ENCODE peak calls at places on chromosome 7, in nine cellular contexts. B is type B pancreatic cell, V is adrenal gland, U is fibroblast of lung, J is HCT116, A is psoas muscle, R is sigmoid colon, C is vagina, S is astrocyte of the spinal cord. N is an unnamed sample.

GRCh38 chr7:42014625-42015412 is 222.2 kb downstream of the GLI3 start:
- DNase-seq in B (no peak), V (no peak), U (peak; percentile 68), J (peak; percentile 44), A (no peak), R (no peak), C (no peak), S (peak; percentile 48), N (peak; percentile 60)

GRCh38 chr7:1745018-1745532 is 75.0 kb downstream of the ELFN1 start:
- DNase-seq in B (no peak), V (no peak), U (no peak), J (no peak), A (no peak), R (no peak), C (no peak), S (no peak), N (no peak)

GRCh38 chr7:55096318-55096717 is 77.5 kb downstream of the EGFR start:
- DNase-seq in B (no peak), V (no peak), U (no peak), J (no peak), A (no peak), R (no peak), C (no peak), S (no peak), N (no peak)

GRCh38 chr7:25519962-25520562 is 291.8 kb upstream of the NPVF start:
- DNase-seq in B (no peak), V (no peak), U (no peak), J (no peak), A (no peak), R (no peak), C (no peak), S (no peak), N (no peak)

GRCh38 chr7:27095897-27096755 is at the start of gene HOXA1:
- DNase-seq in B (peak; percentile 96), V (peak; percentile 83), U (peak; percentile 95), J (peak; percentile 80), A (peak; percentile 89), R (peak; percentile 93), C (no peak), S (peak; percentile 96), N (peak; percentile 62)

GRCh38 chr7:96962221-96962620 is 43.1 kb upstream of the DLX6 start:
- DNase-seq in B (no peak), V (no peak), U (no peak), J (no peak), A (peak; percentile 38), R (no peak), C (no peak), S (peak; percentile 70), N (no peak)

GRCh38 chr7:117119192-117119924 is 166.1 kb downstream of the ST7 start:
- DNase-seq in B (no peak), V (peak; percentile 84), U (peak; percentile 82), J (peak; percentile 62), A (peak; percentile 86), R (peak; percentile 87), C (no peak), S (peak; percentile 79), N (peak; percentile 87)

GRCh38 chr7:66921396-66921917 is 432 bp downstream of the TMEM248 start:
- DNase-seq in B (no peak), V (peak; percentile 55), U (peak; percentile 51), J (no peak), A (peak; percentile 61), R (peak; percentile 70), C (no peak), S (peak; percentile 49), N (peak; percentile 19)

GRCh38 chr7:43071604-43072003 is 40.8 kb upstream of the HECW1 start:
- DNase-seq in B (no peak), V (no peak), U (peak; percentile 15), J (peak; percentile 12), A (no peak), R (no peak), C (no peak), S (no peak), N (peak; percentile 49)

GRCh38 chr7:155340071-155340531 is 42.4 kb downstream of the INSIG1 start:
- DNase-seq in B (peak; percentile 61), V (no peak), U (no peak), J (no peak), A (no peak), R (peak; percentile 53), C (no peak), S (no peak), N (no peak)

GRCh38 chr7:47908726-47909125 is 39.5 kb downstream of the PKD1L1 start:
- DNase-seq in B (no peak), V (no peak), U (no peak), J (no peak), A (no peak), R (no peak), C (no peak), S (no peak), N (no peak)

GRCh38 chr7:68573271-68574000 is 1024.8 kb upstream of the AUTS2 start:
- DNase-seq in B (no peak), V (no peak), U (no peak), J (no peak), A (no peak), R (no peak), C (no peak), S (no peak), N (no peak)

GRCh38 chr7:30617359-30617758 is 22.7 kb downstream of the GARS1 start:
- DNase-seq in B (no peak), V (no peak), U (no peak), J (no peak), A (no peak), R (no peak), C (no peak), S (no peak), N (no peak)

GRCh38 chr7:25722856-25723255 is 429.1 kb upstream of the NFE2L3 start:
- DNase-seq in B (no peak), V (no peak), U (no peak), J (no peak), A (no peak), R (no peak), C (no peak), S (no peak), N (no peak)

GRCh38 chr7:47709051-47709450 is 127.1 kb upstream of the TNS3 start:
- DNase-seq in B (no peak), V (no peak), U (no peak), J (no peak), A (no peak), R (no peak), C (no peak), S (no peak), N (no peak)

DNA sequence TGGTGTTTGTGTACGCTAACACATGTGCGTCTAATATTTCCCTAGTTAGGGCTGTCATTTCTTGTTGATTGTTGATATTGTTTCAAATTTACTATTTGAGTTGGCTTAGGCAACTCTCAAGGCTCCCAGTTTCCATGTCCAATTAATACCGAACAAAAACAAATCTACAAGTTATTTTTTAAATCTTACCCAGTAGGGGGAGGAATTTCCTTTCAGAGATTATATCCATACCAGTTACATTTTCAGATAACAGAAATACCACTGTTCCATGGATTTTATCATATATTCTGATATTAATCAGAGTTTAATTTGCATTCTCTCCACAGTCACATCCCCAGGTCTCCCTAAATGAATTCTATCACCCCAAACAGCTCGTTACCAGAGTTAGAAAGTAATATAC is 7.2 kb upstream of the AKR1B10 start:
- DNase-seq in B (no peak), V (no peak), U (peak; percentile 44), J (no peak), A (no peak), R (no peak), C (no peak), S (no peak), N (no peak)
- TF ChIP-seq CTCF in B (no peak), V (peak; percentile 35), U (no peak), J (peak; percentile 35), A (peak; percentile 30), R (peak; percentile 15), C (no peak), S (no peak), N (peak; percentile 22)

DNA sequence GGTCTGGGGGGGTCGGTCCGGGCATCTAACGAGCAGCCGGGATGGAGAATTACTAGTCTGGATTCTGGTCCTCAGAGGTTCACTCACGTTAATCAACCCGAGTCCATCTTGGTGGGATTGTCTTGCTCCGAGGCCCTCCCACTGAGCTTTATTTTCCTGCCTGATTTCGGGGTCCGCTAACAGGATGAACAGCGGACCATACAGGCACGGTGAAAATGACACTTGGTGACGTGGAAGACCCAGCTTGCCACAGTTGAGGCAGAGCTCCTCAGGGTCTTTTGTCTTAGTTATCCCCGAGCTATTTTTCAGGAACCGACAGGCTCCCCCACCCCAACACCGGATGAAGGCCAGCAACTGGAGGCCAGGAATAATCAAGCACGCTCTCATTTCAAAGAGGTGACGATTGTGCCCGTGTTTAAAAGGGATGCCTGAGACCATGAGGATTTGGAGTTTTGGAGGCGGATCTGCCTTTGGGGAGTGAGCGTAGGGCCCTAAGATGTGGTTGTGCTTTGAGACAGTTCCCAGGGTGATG is 517 bp upstream of the LRRD1 start:
- DNase-seq in B (no peak), V (peak; percentile 20), U (no peak), J (no peak), A (no peak), R (no peak), C (no peak), S (no peak), N (no peak)
- TF ChIP-seq CTCF in B (no peak), V (no peak), U (no peak), J (no peak), A (no peak), R (no peak), C (no peak), S (no peak), N (no peak)

DNA sequence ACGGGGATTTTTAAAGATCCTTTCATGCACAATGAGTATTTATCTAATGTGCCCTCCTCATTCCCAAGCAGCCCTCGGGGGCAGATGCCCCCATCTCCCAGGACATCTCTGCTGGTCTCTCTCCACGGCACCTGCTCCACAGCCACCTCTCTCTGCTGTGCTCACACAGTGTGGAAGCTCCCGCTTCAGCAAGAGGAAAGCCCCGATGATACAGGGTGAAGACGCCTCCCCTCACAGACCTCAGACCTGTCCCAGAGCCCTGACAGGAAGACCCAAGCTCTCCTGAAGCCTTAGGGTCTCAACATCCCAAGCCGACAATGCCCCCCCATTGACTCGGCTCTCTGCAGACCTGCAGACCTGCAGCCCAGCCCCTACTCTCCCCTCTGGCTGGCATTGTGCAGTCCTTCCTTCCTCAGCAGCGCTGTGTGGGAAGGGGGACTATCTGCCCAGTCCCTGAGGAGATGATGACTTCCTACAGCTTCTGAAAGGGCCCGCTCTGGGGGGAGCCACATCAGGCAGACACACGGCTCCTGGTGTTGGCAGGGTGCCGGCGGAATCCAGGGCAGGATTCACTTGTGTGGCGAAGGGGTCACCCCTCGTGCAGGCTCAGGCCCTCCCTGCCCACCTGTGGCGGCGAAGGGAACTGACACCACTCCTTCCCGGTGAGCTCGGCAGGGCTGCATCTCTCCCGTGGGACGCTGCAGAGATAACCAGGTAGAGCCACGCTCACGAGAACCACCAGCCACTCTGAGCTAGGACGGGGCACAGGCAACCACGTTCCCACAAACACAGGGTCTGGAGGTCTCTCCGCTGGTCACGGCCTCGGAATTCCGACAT is 61.8 kb downstream of the PTPRN2 start:
- DNase-seq in B (no peak), V (no peak), U (no peak), J (no peak), A (peak; percentile 42), R (no peak), C (no peak), S (no peak), N (no peak)
- TF ChIP-seq CTCF in B (no peak), V (no peak), U (no peak), J (no peak), A (no peak), R (no peak), C (no peak), S (no peak), N (no peak)

DNA sequence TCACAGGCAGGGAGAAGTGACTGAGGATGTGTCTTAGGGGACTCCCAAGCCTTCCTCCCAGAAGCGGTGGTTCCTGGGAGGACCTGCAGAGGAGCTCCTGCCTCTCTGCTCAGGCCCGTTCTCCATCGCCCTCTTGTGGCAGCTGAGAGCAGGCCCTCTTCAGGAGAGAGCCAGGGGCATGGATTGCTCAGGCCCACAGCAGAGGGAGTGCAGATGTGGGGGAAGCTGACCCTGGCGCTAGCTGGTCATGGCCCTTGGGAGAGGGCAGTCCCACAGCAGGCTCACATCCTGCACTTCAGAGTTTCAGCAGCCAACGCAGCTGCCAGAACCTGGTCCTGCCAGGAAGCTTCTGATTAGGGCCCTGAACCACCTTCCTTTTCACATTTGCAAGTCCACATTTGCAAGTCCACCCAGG is 94.8 kb upstream of the TARP start:
- DNase-seq in B (no peak), V (peak; percentile 49), U (peak; percentile 49), J (peak; percentile 83), A (peak; percentile 73), R (peak; percentile 66), C (no peak), S (peak; percentile 55), N (peak; percentile 80)
- TF ChIP-seq CTCF in B (peak; percentile 76), V (peak; percentile 58), U (peak; percentile 73), J (peak; percentile 84), A (peak; percentile 37), R (no peak), C (no peak), S (peak; percentile 91), N (peak; percentile 83)

N was measured in cardiac muscle cell.